ENCODE peak calls at places on chromosomes 6 and 20, in four cellular contexts. B is HepG2, S is WTC11, M is K562. E is an unnamed sample.

GRCh38 chr6:136378888-136379287 is 89.2 kb upstream of the BCLAF1 start:
- DNase-seq in S (no peak), B (no peak), M (no peak), E (no peak)

GRCh38 chr6:169971171-169971861 is 219.9 kb downstream of the ERMARD start:
- DNase-seq in B (no peak), M (no peak), S (no peak), E (no peak)

GRCh38 chr6:71250050-71250689 is 38.4 kb upstream of the OGFRL1 start:
- DNase-seq in B (no peak), M (no peak), S (no peak), E (no peak)

GRCh38 chr6:37433657-37434271 is 743 bp downstream of the CMTR1 start:
- DNase-seq in B (peak; percentile 16), S (no peak), M (peak; percentile 42), E (peak; percentile 31)

GRCh38 chr20:53837126-53837826 is 233.1 kb downstream of the BCAS1 start:
- DNase-seq in M (no peak), S (no peak), B (no peak), E (no peak)

GRCh38 chr6:33759887-33760629 is 13.4 kb upstream of the IP6K3 start:
- DNase-seq in B (no peak), S (no peak), M (no peak), E (no peak)

GRCh38 chr6:160950507-160950906 is 41.1 kb upstream of the MAP3K4 start:
- DNase-seq in M (no peak), S (no peak), B (no peak), E (no peak)

GRCh38 chr20:14488756-14489479 is 151.5 kb upstream of the FLRT3 start:
- DNase-seq in S (no peak), B (no peak), M (no peak), E (no peak)

GRCh38 chr6:44576132-44576601 is 188.7 kb downstream of the CDC5L start:
- DNase-seq in S (no peak), B (no peak), M (no peak), E (no peak)

GRCh38 chr6:110053395-110054240 is 75.5 kb downstream of the GPR6 start:
- DNase-seq in S (no peak), M (peak; percentile 29), B (peak; percentile 36), E (no peak)

GRCh38 chr6:20334334-20334733 is 67.3 kb upstream of the E2F3 start:
- DNase-seq in B (no peak), M (peak; percentile 91), S (peak; percentile 21), E (no peak)

GRCh38 chr6:110875548-110876169 is 1.1 kb downstream of the AMD1 start:
- DNase-seq in M (peak; percentile 70), S (peak; percentile 55), B (no peak), E (no peak)

GRCh38 chr6:108165714-108166663 is at the start of gene NR2E1:
- DNase-seq in S (peak; percentile 71), M (no peak), B (no peak), E (no peak)

GRCh38 chr6:165850434-165851019 is 187.5 kb upstream of the PDE10A start:
- DNase-seq in S (peak; percentile 77), M (peak; percentile 83), B (peak; percentile 27), E (no peak)
- TF ChIP-seq MAX in S (no peak), M (no peak), B (no peak), E (no peak)

DNA sequence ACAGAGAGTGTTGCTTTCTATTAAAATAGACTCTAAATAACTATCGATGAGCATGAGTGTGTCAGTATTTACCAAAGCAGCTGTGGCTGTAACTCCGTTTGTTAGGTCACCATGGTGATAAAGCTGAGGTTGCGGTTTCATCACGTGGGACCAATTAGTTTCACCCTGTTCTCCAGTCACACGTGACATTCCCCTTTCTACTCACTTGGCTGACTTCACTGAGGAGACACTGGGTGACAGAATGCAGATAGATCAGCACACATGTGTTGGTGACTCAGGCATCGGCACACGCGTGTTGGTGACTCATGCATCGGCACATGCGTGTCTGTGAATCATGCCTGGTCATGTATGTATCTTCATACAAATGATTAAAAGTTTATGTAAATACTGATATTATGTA is 285.4 kb downstream of the THBS2 start:
- DNase-seq in B (peak; percentile 44), S (no peak), M (peak; percentile 17), E (no peak)
- TF ChIP-seq CBFB in B (no peak), S (no peak), M (no peak), E (no peak)

GRCh38 chr20:16919841-16920240 is 171.7 kb downstream of the OTOR start:
- DNase-seq in B (no peak), S (no peak), M (no peak), E (no peak)
- TF ChIP-seq MAX in B (no peak), S (no peak), M (no peak), E (no peak)

GRCh38 chr20:61521680-61522420 is 269.8 kb downstream of the CDH4 start:
- DNase-seq in B (no peak), M (peak; percentile 43), S (no peak), E (no peak)
- TF ChIP-seq CBFB in B (no peak), M (no peak), S (no peak), E (no peak)

DNA sequence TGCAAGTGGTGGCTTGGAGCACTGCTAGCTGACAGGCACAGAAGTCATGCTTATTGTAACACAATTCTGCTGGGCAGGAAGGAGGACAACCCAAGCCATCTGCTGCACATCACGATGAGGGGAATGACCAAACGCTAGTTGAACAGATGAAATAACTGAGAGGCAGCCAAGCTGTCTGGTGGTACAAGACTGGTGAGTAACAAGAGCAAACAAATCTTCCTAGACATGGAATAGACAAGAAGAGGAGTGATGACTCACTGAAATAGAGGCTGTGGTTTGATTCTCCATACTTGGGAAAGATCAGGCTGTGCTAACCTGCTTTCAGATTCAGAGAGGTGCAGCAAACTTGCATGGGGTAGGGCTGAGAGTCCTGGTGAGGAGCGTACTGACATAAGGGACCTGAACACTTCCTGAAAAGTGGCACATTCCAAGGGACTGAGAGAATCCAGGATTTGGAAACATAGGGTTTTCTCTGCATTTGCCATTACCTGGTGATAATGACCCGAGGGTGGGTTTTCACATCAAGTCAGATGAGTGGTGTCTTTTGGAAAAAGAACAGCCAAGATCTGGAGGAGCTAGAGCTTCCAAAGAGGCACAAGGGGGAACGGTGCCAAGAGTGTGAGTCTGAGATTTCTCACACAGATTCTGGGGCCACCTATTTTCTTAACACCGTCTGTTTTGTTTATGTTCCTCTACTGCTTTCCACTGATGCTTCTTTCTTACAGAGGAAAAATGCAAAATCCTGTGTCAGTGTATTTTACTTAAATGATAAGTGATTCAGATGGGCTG is 60.0 kb downstream of the PRL start:
- DNase-seq in B (no peak), S (no peak), M (no peak), E (no peak)
- TF ChIP-seq MAX in B (no peak), S (no peak), M (no peak), E (no peak)

GRCh38 chr6:79813143-79813542 is 134.2 kb downstream of the ELOVL4 start:
- DNase-seq in B (no peak), M (no peak), S (no peak), E (no peak)

GRCh38 chr6:79808846-79809245 is 138.5 kb downstream of the ELOVL4 start:
- DNase-seq in M (no peak), S (no peak), B (no peak), E (no peak)

GRCh38 chr6:79812195-79812594 is 135.2 kb downstream of the ELOVL4 start:
- DNase-seq in B (no peak), S (peak; percentile 28), M (no peak), E (no peak)

GRCh38 chr6:79810153-79810806 is 137.1 kb downstream of the ELOVL4 start:
- DNase-seq in S (no peak), M (no peak), B (no peak), E (no peak)

GRCh38 chr6:79810878-79811277 is 136.5 kb downstream of the ELOVL4 start:
- DNase-seq in M (no peak), B (no peak), S (no peak), E (no peak)
- TF ChIP-seq CBFB in M (no peak), B (no peak), S (no peak), E (no peak)